ENCODE peak calls at places on chromosomes 12 and 14, in eight cellular contexts. P, X, A, J, Z, B, U and G are unnamed samples.

GRCh38 chr12:14774944-14775651 is 28.2 kb downstream of the WBP11 start:
- DNase-seq in P (peak; percentile 83), X (peak; percentile 65), A (peak; percentile 39), J (peak; percentile 36), Z (peak; percentile 39), B (peak; percentile 41), U (peak; percentile 33), G (peak; percentile 50)

GRCh38 chr12:105696-106095 is 39.1 kb downstream of the IQSEC3 start:
- DNase-seq in P (peak; percentile 18), X (no peak), A (no peak), J (no peak), Z (no peak), B (no peak), U (no peak), G (no peak)

GRCh38 chr12:111769599-111769998 is 2.9 kb downstream of the ALDH2 start:
- DNase-seq in P (no peak), X (no peak), A (no peak), J (no peak), Z (no peak), B (no peak), U (no peak), G (no peak)

GRCh38 chr12:89135976-89136634 is 216.2 kb downstream of the DUSP6 start:
- DNase-seq in P (no peak), X (peak; percentile 70), A (no peak), J (peak; percentile 22), Z (no peak), B (no peak), U (no peak), G (no peak)

GRCh38 chr12:110501378-110501721 is 561 bp downstream of the VPS29 start:
- DNase-seq in P (no peak), X (peak; percentile 31), A (peak; percentile 61), J (peak; percentile 54), Z (no peak), B (peak; percentile 25), U (peak; percentile 21), G (peak; percentile 55)

GRCh38 chr12:3770891-3771290 is 18.0 kb upstream of the CRACR2A start:
- DNase-seq in P (no peak), X (peak; percentile 61), A (no peak), J (peak; percentile 49), Z (no peak), B (no peak), U (no peak), G (no peak)

GRCh38 chr12:103334447-103334846 is 161.3 kb downstream of the C12orf42 start:
- DNase-seq in P (no peak), X (no peak), A (no peak), J (no peak), Z (no peak), B (no peak), U (no peak), G (no peak)

GRCh38 chr12:87779858-87780498 is 249.2 kb downstream of the C12orf50 start:
- DNase-seq in P (no peak), X (no peak), A (no peak), J (peak; percentile 33), Z (no peak), B (no peak), U (no peak), G (peak; percentile 67)

GRCh38 chr14:97777622-97778021 is 980.4 kb downstream of the VRK1 start:
- DNase-seq in P (no peak), X (no peak), A (no peak), J (no peak), Z (no peak), B (no peak), U (no peak), G (no peak)

GRCh38 chr12:15830538-15830937 is 41.4 kb upstream of the EPS8 start:
- DNase-seq in P (no peak), X (peak; percentile 82), A (no peak), J (no peak), Z (no peak), B (no peak), U (no peak), G (no peak)

GRCh38 chr12:39435531-39435930 is 7.4 kb downstream of the KIF21A start:
- DNase-seq in P (no peak), X (no peak), A (no peak), J (no peak), Z (no peak), B (no peak), U (no peak), G (no peak)

GRCh38 chr14:96632363-96632758 is 130.2 kb downstream of the PAPOLA start:
- DNase-seq in P (no peak), X (no peak), A (peak; percentile 1), J (no peak), Z (no peak), B (no peak), U (no peak), G (no peak)

GRCh38 chr14:60512952-60513554 is 4.1 kb downstream of the SIX6 start:
- DNase-seq in P (no peak), X (no peak), A (no peak), J (no peak), Z (no peak), B (no peak), U (no peak), G (no peak)

GRCh38 chr12:46430340-46430948 is 57.9 kb upstream of the SLC38A2 start:
- DNase-seq in P (no peak), X (peak; percentile 89), A (no peak), J (peak; percentile 93), Z (no peak), B (no peak), U (no peak), G (no peak)

GRCh38 chr14:38724621-38725020 is 378.4 kb downstream of the SEC23A start:
- DNase-seq in P (no peak), X (no peak), A (no peak), J (no peak), Z (no peak), B (no peak), U (no peak), G (no peak)

DNA sequence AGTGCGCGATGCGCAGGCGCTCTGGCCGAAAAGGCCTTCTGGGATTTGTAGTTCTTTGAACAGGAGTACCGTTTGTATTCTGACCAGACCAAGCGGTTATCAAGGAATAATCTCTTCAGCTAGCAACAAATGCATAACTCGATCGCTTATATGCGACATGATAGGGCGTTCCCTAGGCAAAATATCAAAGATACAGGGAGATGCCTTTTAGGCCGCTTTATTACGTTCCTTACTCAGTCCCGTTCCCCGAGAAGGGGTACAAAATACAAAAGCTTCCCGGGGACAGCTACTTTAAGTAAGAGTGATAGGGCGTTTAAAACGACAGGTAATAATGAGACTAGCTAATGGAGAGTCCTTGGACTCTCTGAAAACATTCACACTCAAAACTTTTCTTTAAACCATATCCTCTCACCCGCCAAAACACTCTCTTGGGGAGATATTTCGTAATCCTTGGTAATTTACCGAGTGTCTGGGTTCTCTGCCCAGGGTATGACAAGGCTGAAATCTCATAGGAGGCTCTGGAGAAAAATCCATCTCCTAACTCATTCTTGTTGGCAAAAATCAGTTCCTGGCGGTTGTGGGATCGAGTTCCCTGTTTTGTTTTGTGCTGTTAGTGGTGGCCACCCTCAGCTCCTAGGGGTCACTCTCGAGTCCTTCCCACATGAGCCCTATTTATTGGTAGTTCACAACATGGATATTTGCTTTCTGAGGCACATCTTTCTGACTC is 412 bp upstream of the SNW1 start:
- DNase-seq in P (peak; percentile 65), X (peak; percentile 36), A (no peak), J (peak; percentile 66), Z (peak; percentile 15), B (peak; percentile 63), U (peak; percentile 25), G (peak; percentile 12)
- TF ChIP-seq CTCF in P (no peak), X (peak; percentile 33), A (no peak), J (peak; percentile 51), Z (no peak), B (no peak), U (peak; percentile 16), G (no peak)

DNA sequence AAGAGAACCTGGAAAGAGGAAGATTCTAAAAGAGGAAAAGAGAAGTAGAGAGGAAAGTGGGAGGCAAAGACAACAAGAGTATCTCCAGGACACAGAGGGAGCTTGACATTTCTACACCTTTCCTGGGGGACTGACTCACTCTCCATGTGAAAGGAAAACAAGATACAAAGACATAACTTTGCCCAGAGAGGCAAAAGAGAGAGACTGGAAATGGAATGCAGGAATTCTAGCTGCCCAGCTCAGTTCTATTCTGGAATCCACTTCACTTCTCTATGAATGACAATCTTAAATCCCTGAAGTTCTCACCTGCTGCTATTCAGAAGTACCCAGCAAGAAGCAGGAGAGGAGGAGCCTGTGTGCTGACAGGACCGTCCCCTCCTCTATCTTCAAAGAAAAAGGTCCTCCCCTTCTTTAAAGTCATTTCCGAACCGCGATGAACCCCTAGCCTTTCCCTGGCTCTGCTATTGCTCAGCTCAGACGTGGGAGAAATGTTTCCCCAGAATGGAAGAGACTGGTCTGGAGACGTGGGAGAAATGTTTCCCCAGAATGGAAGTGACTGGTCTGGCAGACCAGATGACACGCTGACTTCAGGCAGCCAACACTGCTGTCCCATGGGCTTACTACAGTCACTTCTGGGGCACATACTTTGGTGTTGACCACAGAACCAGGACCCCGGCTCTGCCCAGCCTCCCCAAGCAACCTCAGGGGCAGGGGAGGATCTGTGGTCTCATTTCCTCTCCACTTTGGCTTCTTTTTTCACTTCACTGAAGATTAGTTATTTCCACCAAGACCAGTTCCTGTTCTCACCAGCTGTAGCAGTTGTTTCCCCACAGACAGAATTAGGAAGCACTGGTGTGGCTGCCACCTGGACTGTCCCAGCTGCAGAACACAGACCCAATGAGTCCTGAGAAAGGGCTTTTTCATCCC is 8.3 kb downstream of the FMNL3 start:
- DNase-seq in P (peak; percentile 64), X (peak; percentile 71), A (no peak), J (no peak), Z (no peak), B (no peak), U (peak; percentile 40), G (peak; percentile 62)
- TF ChIP-seq POLR2A in P (no peak), X (no peak), A (no peak), J (no peak), Z (no peak), B (no peak), U (no peak), G (peak; percentile 56)

DNA sequence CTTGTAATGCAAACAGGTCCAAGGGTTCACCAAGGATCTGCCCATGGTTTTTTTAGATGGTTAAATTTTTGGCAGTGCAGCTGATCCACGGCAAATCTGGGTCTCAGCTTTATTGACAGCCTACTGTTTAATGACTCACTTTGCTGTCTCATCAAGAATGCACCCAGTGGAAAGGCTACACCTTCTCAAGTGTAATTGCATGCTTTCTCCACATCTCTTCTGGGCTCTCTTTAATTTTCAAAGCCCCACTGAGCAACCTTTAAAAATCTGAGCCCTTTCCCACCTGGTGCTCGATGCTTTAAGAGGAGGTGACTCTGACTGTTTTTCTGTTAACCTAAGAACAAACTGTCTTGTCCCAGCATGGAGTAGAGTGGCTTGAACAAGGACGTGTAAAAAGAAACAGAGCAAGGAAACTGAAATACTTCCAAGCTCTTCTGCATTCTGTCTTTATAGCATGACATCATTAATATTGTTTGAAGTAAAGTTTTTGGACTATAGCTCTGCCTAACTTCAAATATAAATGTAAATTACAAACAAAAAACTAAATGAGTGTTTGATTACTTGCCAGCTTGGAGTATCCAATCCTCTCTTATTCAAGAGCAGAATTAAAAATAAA is 214.2 kb upstream of the KRR1 start:
- DNase-seq in P (no peak), X (peak; percentile 74), A (no peak), J (peak; percentile 80), Z (no peak), B (no peak), U (no peak), G (peak; percentile 39)
- TF ChIP-seq CTCF in P (no peak), X (no peak), A (no peak), J (no peak), Z (no peak), B (no peak), U (no peak), G (peak; percentile 38)

DNA sequence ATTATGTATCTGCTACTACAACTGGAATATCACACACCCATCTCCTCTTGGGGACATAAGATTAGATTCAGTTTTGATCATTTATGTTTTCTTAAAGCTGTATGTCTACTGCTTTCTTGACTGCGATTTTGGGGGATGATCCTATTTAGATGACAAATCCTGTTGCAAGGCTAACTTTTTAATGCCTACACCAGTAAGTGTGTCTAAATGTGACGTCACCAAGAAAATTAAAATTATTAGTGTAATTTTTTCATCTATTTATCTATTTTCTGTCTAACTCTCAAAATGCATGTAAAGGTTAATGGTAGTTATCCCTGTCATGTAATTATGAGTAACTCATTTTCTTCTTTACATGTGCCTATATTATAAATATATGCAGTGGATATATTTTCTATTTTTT is 170.9 kb upstream of the PPFIA2 start:
- DNase-seq in P (no peak), X (no peak), A (no peak), J (no peak), Z (no peak), B (no peak), U (no peak), G (no peak)
- TF ChIP-seq POLR2A in P (no peak), X (no peak), A (no peak), J (no peak), Z (no peak), B (no peak), U (no peak), G (no peak)